ENCODE peak calls at places on chromosome 16, in six cellular contexts. P, W, N, A, G and D are unnamed samples.

GRCh38 chr16:3880623-3881498 is at the start of gene CREBBP:
- DNase-seq in W (peak), G (peak), P (peak), N (peak), A (peak), D (peak)

GRCh38 chr16:82456683-82457082 is 170.1 kb upstream of the CDH13 start:
- DNase-seq in W (peak), A (peak), N (no peak), P (peak), G (no peak), D (peak)

GRCh38 chr16:1559446-1559975 is 26.0 kb downstream of the TMEM204 start:
- DNase-seq in G (no peak), A (no peak), W (no peak), P (no peak), N (no peak), D (no peak)

GRCh38 chr16:10889880-10890279 is 12.9 kb downstream of the CIITA start:
- DNase-seq in A (no peak), G (no peak), N (no peak), W (no peak), P (no peak), D (no peak)

GRCh38 chr16:87757841-87758426 is 7.9 kb downstream of the KLHDC4 start:
- DNase-seq in P (no peak), A (no peak), G (no peak), N (no peak), W (no peak), D (peak)

GRCh38 chr16:23508589-23509440 is 1.5 kb downstream of the GGA2 start:
- DNase-seq in W (peak), G (no peak), A (no peak), N (peak), P (peak), D (no peak)

GRCh38 chr16:87956169-87956770 is 5.0 kb downstream of the BANP start:
- DNase-seq in N (peak), P (peak), W (peak), G (peak), A (peak), D (no peak)

GRCh38 chr16:53219795-53220194 is 165.0 kb downstream of the CHD9 start:
- DNase-seq in P (no peak), A (no peak), N (no peak), W (no peak), G (no peak), D (no peak)

GRCh38 chr16:29306953-29307597 is 99.4 kb downstream of the NPIPB11 start:
- DNase-seq in G (no peak), W (no peak), P (no peak), N (no peak), A (no peak), D (no peak)

GRCh38 chr16:25126820-25127232 is 15.3 kb downstream of the LCMT1 start:
- DNase-seq in N (no peak), W (no peak), A (no peak), G (peak), P (peak), D (peak)

GRCh38 chr16:22233050-22233405 is 26.9 kb downstream of the EEF2K start:
- DNase-seq in N (no peak), W (no peak), G (no peak), A (no peak), P (no peak), D (no peak)

GRCh38 chr16:8697965-8698364 is 23.5 kb downstream of the ABAT start:
- DNase-seq in P (no peak), A (no peak), W (no peak), N (no peak), G (no peak), D (no peak)

GRCh38 chr16:90037202-90037765 is 18.0 kb upstream of the DBNDD1 start:
- DNase-seq in G (no peak), N (no peak), W (no peak), P (no peak), A (no peak), D (no peak)

GRCh38 chr16:46583036-46583435 is 38.1 kb downstream of the SHCBP1 start:
- DNase-seq in A (no peak), P (no peak), N (no peak), W (no peak), G (no peak), D (no peak)

GRCh38 chr16:88197481-88198456 is 185.0 kb upstream of the ZNF469 start:
- DNase-seq in G (no peak), A (no peak), P (no peak), N (no peak), W (no peak), D (no peak)

GRCh38 chr16:67672739-67673662 is 6.4 kb downstream of the C16orf86 start:
- DNase-seq in A (peak), N (peak), W (peak), P (peak), G (peak), D (peak)

GRCh38 chr16:10834130-10834529 is 15.5 kb upstream of the TVP23A start:
- DNase-seq in N (no peak), W (no peak), P (no peak), A (no peak), G (no peak), D (no peak)

GRCh38 chr16:1003551-1004347 is 22.2 kb downstream of the SOX8 start:
- DNase-seq in G (no peak), W (no peak), P (no peak), N (no peak), A (no peak), D (peak)

GRCh38 chr16:88778541-88779065 is 6.4 kb downstream of the PIEZO1 start:
- DNase-seq in A (no peak), N (no peak), P (no peak), W (no peak), G (no peak), D (no peak)

GRCh38 chr16:53094013-53094630 is 39.3 kb downstream of the CHD9 start:
- DNase-seq in G (peak), W (no peak), N (peak), P (no peak), A (peak), D (no peak)

GRCh38 chr16:83887564-83887963 is 11.4 kb upstream of the MLYCD start:
- DNase-seq in G (no peak), A (no peak), P (peak), W (peak), N (no peak), D (no peak)